ENCODE peak calls at places on chromosomes 3 and 15, in four cellular contexts. Y is ACHN, O is NCI-H2107, S is AG20443. V is an unnamed sample.

GRCh38 chr15:23687143-23687470 is at the start of gene NDN:
- DNase-seq in O (no peak), S (peak), Y (no peak), V (peak)

GRCh38 chr3:66211779-66212178 is 9.0 kb upstream of the SLC25A26 start:
- DNase-seq in O (no peak), S (no peak), Y (no peak), V (no peak)

GRCh38 chr3:145952541-145952940 is 208.4 kb downstream of the PLOD2 start:
- DNase-seq in S (peak), Y (no peak), O (no peak), V (peak)

GRCh38 chr3:53258600-53259426 is 3.0 kb upstream of the TKT start:
- DNase-seq in Y (no peak), O (no peak), S (no peak), V (no peak)

GRCh38 chr3:171801738-171802600 is 8.3 kb downstream of the PLD1 start:
- DNase-seq in S (peak), Y (peak), O (no peak), V (peak)

GRCh38 chr15:60758961-60759729 is 280.2 kb upstream of the ICE2 start:
- DNase-seq in O (no peak), S (peak), Y (no peak), V (peak)

GRCh38 chr3:63706321-63707085 is 54.0 kb downstream of the SNTN start:
- DNase-seq in Y (peak), O (no peak), S (peak), V (peak)

GRCh38 chr15:70415330-70415884 is 317.7 kb upstream of the TLE3 start:
- DNase-seq in Y (no peak), O (peak), S (no peak), V (no peak)

GRCh38 chr3:10173926-10174435 is 9.3 kb downstream of the IRAK2 start:
- DNase-seq in S (peak), Y (peak), O (no peak), V (peak)

GRCh38 chr15:94206463-94207167 is 24.7 kb upstream of the MCTP2 start:
- DNase-seq in O (no peak), Y (no peak), S (peak), V (peak)

GRCh38 chr3:181176610-181177009 is 187.1 kb upstream of the DNAJC19 start:
- DNase-seq in O (peak), S (peak), Y (peak), V (no peak)

GRCh38 chr3:73228000-73228399 is 166.5 kb downstream of the EBLN2 start:
- DNase-seq in O (no peak), S (no peak), Y (no peak), V (no peak)

GRCh38 chr3:145197051-145197562 is 963.9 kb downstream of the PLOD2 start:
- DNase-seq in S (no peak), Y (no peak), O (no peak), V (no peak)

GRCh38 chr3:96806336-96806735 is 8.1 kb upstream of the EPHA6 start:
- DNase-seq in Y (no peak), S (no peak), O (no peak), V (no peak)

V was measured in AG08395.